ENCODE peak calls at places on chromosomes 4 and X, in six cellular contexts. T is neural crest cell; R is MM.1S; U is NB4; A is CD4-positive, alpha-beta T cell; I is cardiac fibroblast. E is an unnamed sample.
A peak's percentile ranks its signal among the peaks of the same experiment; 100 is the strongest.

GRCh38 chr4:123488916-123489315 is 92.3 kb downstream of the SPRY1 start:
- DNase-seq in T (no peak), R (no peak), U (peak; percentile 89), A (no peak), I (peak; percentile 92), E (no peak)

GRCh38 chr4:786861-787300 is 39.0 kb downstream of the CPLX1 start:
- DNase-seq in T (no peak), R (no peak), U (no peak), A (no peak), I (no peak), E (no peak)

GRCh38 chr4:89834486-89835209 is 2.3 kb downstream of the SNCA start:
- DNase-seq in T (no peak), R (no peak), U (no peak), A (no peak), I (no peak), E (no peak)

GRCh38 chr4:138110815-138111214 is 131.3 kb downstream of the SLC7A11 start:
- DNase-seq in T (no peak), R (no peak), U (no peak), A (no peak), I (peak; percentile 51), E (no peak)

GRCh38 chrX:25531096-25531495 is 515.3 kb upstream of the ARX start:
- DNase-seq in T (no peak), R (no peak), U (no peak), A (no peak), I (peak; percentile 53), E (no peak)

GRCh38 chrX:16796298-16796697 is 10.0 kb downstream of the TXLNG start:
- DNase-seq in T (no peak), R (no peak), U (no peak), A (no peak), I (no peak), E (no peak)

GRCh38 chr4:105605493-105605892 is 53.1 kb downstream of the ARHGEF38 start:
- DNase-seq in T (no peak), R (no peak), U (no peak), A (no peak), I (peak; percentile 62), E (no peak)

GRCh38 chr4:80803337-80803736 is 227.2 kb upstream of the BMP3 start:
- DNase-seq in T (no peak), R (no peak), U (no peak), A (no peak), I (no peak), E (no peak)

GRCh38 chr4:3829954-3830773 is 64.0 kb downstream of the ADRA2C start:
- DNase-seq in T (no peak), R (no peak), U (no peak), A (no peak), I (no peak), E (no peak)

GRCh38 chrX:20347486-20347885 is 80.8 kb upstream of the RPS6KA3 start:
- DNase-seq in T (no peak), R (no peak), U (no peak), A (no peak), I (peak; percentile 19), E (no peak)

GRCh38 chr4:148563684-148564083 is 121.5 kb upstream of the NR3C2 start:
- DNase-seq in T (no peak), R (no peak), U (no peak), A (no peak), I (no peak), E (no peak)

GRCh38 chr4:22552802-22553201 is 36.9 kb upstream of the ADGRA3 start:
- DNase-seq in T (no peak), R (no peak), U (peak; percentile 16), A (no peak), I (no peak), E (no peak)

GRCh38 chr4:84790769-84791565 is 175.5 kb downstream of the WDFY3 start:
- DNase-seq in T (no peak), R (no peak), U (no peak), A (no peak), I (no peak), E (no peak)

GRCh38 chr4:121140712-121141111 is 23.4 kb downstream of the TNIP3 start:
- DNase-seq in T (no peak), R (no peak), U (no peak), A (no peak), I (peak; percentile 89), E (no peak)

GRCh38 chrX:65841263-65841662 is 173.8 kb downstream of the MSN start:
- DNase-seq in T (no peak), R (no peak), U (no peak), A (no peak), I (no peak), E (no peak)

GRCh38 chr4:150337709-150338108 is 244.2 kb upstream of the MAB21L2 start:
- DNase-seq in T (no peak), R (no peak), U (no peak), A (no peak), I (peak; percentile 9), E (no peak)

GRCh38 chr4:8577046-8577445 is 3.1 kb upstream of the GPR78 start:
- DNase-seq in T (no peak), R (no peak), U (no peak), A (no peak), I (no peak), E (no peak)

GRCh38 chr4:188821500-188821899 is 682.3 kb downstream of the TRIML1 start:
- DNase-seq in T (no peak), R (no peak), U (no peak), A (no peak), I (no peak), E (no peak)

GRCh38 chr4:180937083-180937482 is 1306.1 kb upstream of the TENM3 start:
- DNase-seq in T (no peak), R (no peak), U (no peak), A (no peak), I (no peak), E (no peak)

GRCh38 chrX:104112326-104112951 is at the start of gene ZCCHC18:
- DNase-seq in T (peak; percentile 64), R (peak; percentile 68), U (peak; percentile 53), A (peak; percentile 10), I (peak; percentile 38), E (peak; percentile 77)

GRCh38 chr4:72320185-72320948 is 248.7 kb downstream of the ADAMTS3 start:
- DNase-seq in T (no peak), R (no peak), U (no peak), A (no peak), I (no peak), E (no peak)

GRCh38 chr4:161336621-161337020 is 827.2 kb downstream of the FSTL5 start:
- DNase-seq in T (no peak), R (no peak), U (no peak), A (no peak), I (no peak), E (no peak)

GRCh38 chr4:985123-985830 is 1.6 kb upstream of the IDUA start:
- DNase-seq in T (peak; percentile 53), R (no peak), U (peak; percentile 60), A (peak; percentile 61), I (peak; percentile 9), E (peak; percentile 87)

DNA sequence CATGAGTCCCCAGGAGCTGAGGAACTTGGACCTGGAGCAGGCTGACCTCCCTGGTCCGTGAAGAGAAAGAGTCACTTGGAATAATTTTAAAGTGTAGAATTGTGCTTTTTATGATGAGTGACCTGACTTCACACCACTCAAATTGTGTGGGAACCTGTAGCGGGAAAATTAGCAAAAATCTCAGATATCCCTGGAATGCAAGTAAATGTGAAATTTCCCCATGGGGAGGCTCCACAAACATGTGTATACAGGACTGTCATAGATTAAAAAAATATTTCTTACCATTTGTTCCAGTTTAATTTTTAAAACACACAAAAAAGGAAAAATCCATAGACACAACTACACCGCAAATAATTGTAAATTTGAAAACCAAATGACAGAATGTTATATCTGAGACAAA is 1079.6 kb upstream of the PABPC4L start:
- DNase-seq in T (no peak), R (no peak), U (no peak), A (no peak), I (peak; percentile 9), E (no peak)
- TF ChIP-seq CTCF in T (no peak), R (no peak), U (no peak), A (no peak), I (no peak), E (no peak)

DNA sequence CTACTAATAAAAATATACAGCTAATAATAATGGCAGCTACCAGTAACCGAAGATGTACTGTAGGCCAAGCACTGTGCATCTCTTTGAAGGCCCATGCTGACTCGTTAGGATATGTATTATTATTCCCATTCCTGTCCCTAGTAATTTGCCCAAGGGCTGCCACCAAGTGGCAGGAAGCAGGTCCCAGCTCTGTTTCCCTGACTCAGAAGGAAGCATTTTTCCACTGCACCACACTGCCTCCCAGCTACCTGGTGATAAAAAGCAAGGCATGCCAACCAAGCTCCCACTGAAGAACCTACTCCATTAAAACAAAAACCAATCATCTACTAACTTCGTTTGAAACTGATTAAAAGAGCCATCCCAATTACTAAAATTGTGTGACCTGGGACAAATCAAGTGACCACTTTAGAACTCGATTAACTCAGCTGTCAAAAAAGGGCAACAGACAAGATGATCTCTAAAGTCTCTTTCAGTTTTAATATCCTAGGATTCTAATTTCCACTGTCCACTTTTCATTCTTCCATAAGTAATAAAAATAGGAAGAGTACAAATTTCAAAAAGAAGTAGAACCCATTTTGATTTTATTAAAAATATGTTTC is 24.3 kb upstream of the PGM2 start:
- DNase-seq in T (peak; percentile 42), R (peak; percentile 19), U (peak; percentile 56), A (no peak), I (peak; percentile 59), E (no peak)
- TF ChIP-seq CTCF in T (peak; percentile 76), R (peak; percentile 31), U (peak; percentile 35), A (no peak), I (peak; percentile 48), E (no peak)

GRCh38 chr4:45527160-45527559 is 596.7 kb downstream of the GABRG1 start:
- DNase-seq in T (no peak), R (no peak), U (no peak), A (no peak), I (no peak), E (no peak)
- TF ChIP-seq CTCF in T (no peak), R (no peak), U (no peak), A (no peak), I (no peak), E (no peak)

GRCh38 chr4:7519638-7520373 is 85.1 kb upstream of the PSAPL1 start:
- DNase-seq in T (no peak), R (no peak), U (no peak), A (no peak), I (no peak), E (no peak)
- TF ChIP-seq CTCF in T (no peak), R (no peak), U (no peak), A (no peak), I (no peak), E (no peak)